ENCODE peak calls at places on chromosomes 2 and 18, in ten cellular contexts. One of them, this sample, is unnamed.

GRCh38 chr18:56748698-56749268 is 97.6 kb downstream of the WDR7 start:
- DNase-seq in AG09309: peak; percentile 11
- DNase-seq in CD4-positive, alpha-beta T cell: no peak
- DNase-seq in brain microvascular endothelial cell: peak; percentile 16
- DNase-seq in uterus: no peak
- DNase-seq in GM12865: peak; percentile 33
- DNase-seq in body of pancreas: no peak
- DNase-seq in cardiac muscle cell: peak; percentile 53
- DNase-seq in transverse colon: no peak
- DNase-seq in GM20000: peak; percentile 31
- DNase-seq in this sample: no peak

GRCh38 chr18:48829443-48830149 is 121.2 kb downstream of the SMAD7 start:
- DNase-seq in AG09309: no peak
- DNase-seq in CD4-positive, alpha-beta T cell: no peak
- DNase-seq in brain microvascular endothelial cell: no peak
- DNase-seq in uterus: peak; percentile 18
- DNase-seq in GM12865: no peak
- DNase-seq in body of pancreas: no peak
- DNase-seq in cardiac muscle cell: peak; percentile 56
- DNase-seq in transverse colon: no peak
- DNase-seq in GM20000: no peak
- DNase-seq in this sample: peak; percentile 39

GRCh38 chr2:15808221-15808574 is 132.2 kb upstream of the MYCN start:
- DNase-seq in AG09309: no peak
- DNase-seq in CD4-positive, alpha-beta T cell: no peak
- DNase-seq in brain microvascular endothelial cell: peak; percentile 39
- DNase-seq in uterus: no peak
- DNase-seq in GM12865: no peak
- DNase-seq in body of pancreas: no peak
- DNase-seq in cardiac muscle cell: no peak
- DNase-seq in transverse colon: no peak
- DNase-seq in GM20000: no peak
- DNase-seq in this sample: no peak

GRCh38 chr2:189506514-189506976 is 65.3 kb downstream of the WDR75 start:
- DNase-seq in AG09309: no peak
- DNase-seq in CD4-positive, alpha-beta T cell: no peak
- DNase-seq in brain microvascular endothelial cell: peak; percentile 57
- DNase-seq in uterus: no peak
- DNase-seq in GM12865: no peak
- DNase-seq in body of pancreas: no peak
- DNase-seq in cardiac muscle cell: peak; percentile 35
- DNase-seq in transverse colon: no peak
- DNase-seq in GM20000: no peak
- DNase-seq in this sample: no peak

GRCh38 chr18:79478484-79479113 is 82.9 kb downstream of the NFATC1 start:
- DNase-seq in AG09309: no peak
- DNase-seq in CD4-positive, alpha-beta T cell: no peak
- DNase-seq in brain microvascular endothelial cell: no peak
- DNase-seq in uterus: no peak
- DNase-seq in GM12865: no peak
- DNase-seq in body of pancreas: no peak
- DNase-seq in cardiac muscle cell: no peak
- DNase-seq in transverse colon: no peak
- DNase-seq in GM20000: no peak
- DNase-seq in this sample: no peak

GRCh38 chr2:20365249-20365817 is 14.7 kb upstream of the PUM2 start:
- DNase-seq in AG09309: no peak
- DNase-seq in CD4-positive, alpha-beta T cell: no peak
- DNase-seq in brain microvascular endothelial cell: peak; percentile 40
- DNase-seq in uterus: no peak
- DNase-seq in GM12865: peak; percentile 87
- DNase-seq in body of pancreas: no peak
- DNase-seq in cardiac muscle cell: no peak
- DNase-seq in transverse colon: no peak
- DNase-seq in GM20000: peak; percentile 73
- DNase-seq in this sample: no peak

GRCh38 chr18:60389314-60389713 is 16.7 kb upstream of the MC4R start:
- DNase-seq in AG09309: no peak
- DNase-seq in CD4-positive, alpha-beta T cell: no peak
- DNase-seq in brain microvascular endothelial cell: no peak
- DNase-seq in uterus: no peak
- DNase-seq in GM12865: no peak
- DNase-seq in body of pancreas: no peak
- DNase-seq in cardiac muscle cell: no peak
- DNase-seq in transverse colon: no peak
- DNase-seq in GM20000: no peak
- DNase-seq in this sample: no peak

GRCh38 chr18:31687529-31687928 is 3.1 kb upstream of the B4GALT6 start:
- DNase-seq in AG09309: no peak
- DNase-seq in CD4-positive, alpha-beta T cell: no peak
- DNase-seq in brain microvascular endothelial cell: no peak
- DNase-seq in uterus: no peak
- DNase-seq in GM12865: no peak
- DNase-seq in body of pancreas: no peak
- DNase-seq in cardiac muscle cell: no peak
- DNase-seq in transverse colon: no peak
- DNase-seq in GM20000: no peak
- DNase-seq in this sample: no peak

GRCh38 chr2:192828947-192829346 is 634.2 kb upstream of the TMEFF2 start:
- DNase-seq in AG09309: no peak
- DNase-seq in CD4-positive, alpha-beta T cell: no peak
- DNase-seq in brain microvascular endothelial cell: no peak
- DNase-seq in uterus: no peak
- DNase-seq in GM12865: no peak
- DNase-seq in body of pancreas: no peak
- DNase-seq in cardiac muscle cell: no peak
- DNase-seq in transverse colon: no peak
- DNase-seq in GM20000: no peak
- DNase-seq in this sample: no peak

GRCh38 chr2:157231476-157231875 is 26.0 kb upstream of the GALNT5 start:
- DNase-seq in AG09309: no peak
- DNase-seq in CD4-positive, alpha-beta T cell: no peak
- DNase-seq in brain microvascular endothelial cell: no peak
- DNase-seq in uterus: no peak
- DNase-seq in GM12865: no peak
- DNase-seq in body of pancreas: no peak
- DNase-seq in cardiac muscle cell: no peak
- DNase-seq in transverse colon: no peak
- DNase-seq in GM20000: no peak
- DNase-seq in this sample: no peak

GRCh38 chr2:120365236-120365793 is 19.4 kb downstream of the INHBB start:
- DNase-seq in AG09309: no peak
- DNase-seq in CD4-positive, alpha-beta T cell: no peak
- DNase-seq in brain microvascular endothelial cell: no peak
- DNase-seq in uterus: no peak
- DNase-seq in GM12865: no peak
- DNase-seq in body of pancreas: no peak
- DNase-seq in cardiac muscle cell: no peak
- DNase-seq in transverse colon: no peak
- DNase-seq in GM20000: no peak
- DNase-seq in this sample: no peak

GRCh38 chr2:172525601-172526000 is 30.3 kb upstream of the PDK1 start:
- DNase-seq in AG09309: no peak
- DNase-seq in CD4-positive, alpha-beta T cell: no peak
- DNase-seq in brain microvascular endothelial cell: no peak
- DNase-seq in uterus: no peak
- DNase-seq in GM12865: no peak
- DNase-seq in body of pancreas: no peak
- DNase-seq in cardiac muscle cell: no peak
- DNase-seq in transverse colon: no peak
- DNase-seq in GM20000: no peak
- DNase-seq in this sample: no peak

GRCh38 chr18:46264255-46264654 is 160.1 kb downstream of the HAUS1 start:
- DNase-seq in AG09309: no peak
- DNase-seq in CD4-positive, alpha-beta T cell: no peak
- DNase-seq in brain microvascular endothelial cell: no peak
- DNase-seq in uterus: no peak
- DNase-seq in GM12865: peak; percentile 53
- DNase-seq in body of pancreas: no peak
- DNase-seq in cardiac muscle cell: no peak
- DNase-seq in transverse colon: no peak
- DNase-seq in GM20000: no peak
- DNase-seq in this sample: no peak

GRCh38 chr2:72999729-73000725 is 71.5 kb downstream of the SFXN5 start:
- DNase-seq in AG09309: no peak
- DNase-seq in CD4-positive, alpha-beta T cell: no peak
- DNase-seq in brain microvascular endothelial cell: peak; percentile 11
- DNase-seq in uterus: peak; percentile 8
- DNase-seq in GM12865: no peak
- DNase-seq in body of pancreas: no peak
- DNase-seq in cardiac muscle cell: no peak
- DNase-seq in transverse colon: no peak
- DNase-seq in GM20000: no peak
- DNase-seq in this sample: peak; percentile 36

DNA sequence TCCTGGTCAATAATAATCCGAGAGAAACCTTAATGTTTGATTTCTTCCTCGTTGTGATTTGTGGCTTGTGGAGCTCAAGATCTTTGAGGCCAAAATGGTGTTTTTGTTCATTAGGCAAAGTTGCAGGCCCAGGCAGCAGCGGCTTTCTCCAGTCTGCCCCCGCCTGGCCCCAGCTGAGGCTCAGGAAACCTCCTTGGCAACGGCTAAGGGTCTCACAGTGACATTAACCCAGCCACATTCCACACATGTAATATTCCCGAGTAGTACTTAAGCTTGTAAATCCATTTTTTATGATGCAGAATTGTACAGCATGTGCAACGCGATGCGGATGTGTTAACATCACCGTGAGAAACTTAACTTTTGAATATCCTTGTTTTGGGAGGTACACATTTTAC is 200.1 kb downstream of the BCL11A start:
- DNase-seq in AG09309: no peak
- DNase-seq in CD4-positive, alpha-beta T cell: no peak
- DNase-seq in brain microvascular endothelial cell: no peak
- DNase-seq in uterus: no peak
- DNase-seq in GM12865: peak; percentile 60
- DNase-seq in body of pancreas: no peak
- DNase-seq in cardiac muscle cell: peak; percentile 45
- DNase-seq in transverse colon: peak; percentile 29
- DNase-seq in GM20000: no peak
- DNase-seq in this sample: no peak
- TF ChIP-seq CTCF in AG09309: no peak
- TF ChIP-seq CTCF in CD4-positive, alpha-beta T cell: no peak
- TF ChIP-seq CTCF in brain microvascular endothelial cell: no peak
- TF ChIP-seq CTCF in uterus: no peak
- TF ChIP-seq CTCF in GM12865: peak; percentile 8
- TF ChIP-seq CTCF in body of pancreas: no peak
- TF ChIP-seq CTCF in cardiac muscle cell: no peak
- TF ChIP-seq CTCF in transverse colon: no peak
- TF ChIP-seq CTCF in GM20000: no peak
- TF ChIP-seq CTCF in this sample: no peak

GRCh38 chr2:219388127-219388844 is 574 bp upstream of the DNPEP start:
- DNase-seq in AG09309: peak; percentile 82
- DNase-seq in CD4-positive, alpha-beta T cell: peak; percentile 99
- DNase-seq in brain microvascular endothelial cell: peak; percentile 92
- DNase-seq in uterus: peak; percentile 99
- DNase-seq in GM12865: peak; percentile 98
- DNase-seq in body of pancreas: peak; percentile 98
- DNase-seq in cardiac muscle cell: peak; percentile 98
- DNase-seq in transverse colon: peak; percentile 99
- DNase-seq in GM20000: peak; percentile 99
- DNase-seq in this sample: peak; percentile 98
- TF ChIP-seq CTCF in AG09309: peak; percentile 43
- TF ChIP-seq CTCF in CD4-positive, alpha-beta T cell: peak; percentile 65
- TF ChIP-seq CTCF in brain microvascular endothelial cell: peak; percentile 43
- TF ChIP-seq CTCF in uterus: peak; percentile 42
- TF ChIP-seq CTCF in GM12865: peak; percentile 51
- TF ChIP-seq CTCF in body of pancreas: peak; percentile 67
- TF ChIP-seq CTCF in cardiac muscle cell: peak; percentile 55
- TF ChIP-seq CTCF in transverse colon: peak; percentile 62
- TF ChIP-seq CTCF in GM20000: peak; percentile 47
- TF ChIP-seq CTCF in this sample: peak; percentile 33

GRCh38 chr2:101982630-101983029 is 9.1 kb upstream of the IL1R2 start:
- DNase-seq in AG09309: no peak
- DNase-seq in CD4-positive, alpha-beta T cell: no peak
- DNase-seq in brain microvascular endothelial cell: no peak
- DNase-seq in uterus: no peak
- DNase-seq in GM12865: no peak
- DNase-seq in body of pancreas: no peak
- DNase-seq in cardiac muscle cell: no peak
- DNase-seq in transverse colon: no peak
- DNase-seq in GM20000: no peak
- DNase-seq in this sample: no peak

GRCh38 chr2:101983486-101983885 is 8.3 kb upstream of the IL1R2 start:
- DNase-seq in AG09309: no peak
- DNase-seq in CD4-positive, alpha-beta T cell: no peak
- DNase-seq in brain microvascular endothelial cell: no peak
- DNase-seq in uterus: no peak
- DNase-seq in GM12865: no peak
- DNase-seq in body of pancreas: no peak
- DNase-seq in cardiac muscle cell: no peak
- DNase-seq in transverse colon: no peak
- DNase-seq in GM20000: no peak
- DNase-seq in this sample: no peak

GRCh38 chr2:101985101-101985792 is 6.5 kb upstream of the IL1R2 start:
- DNase-seq in AG09309: no peak
- DNase-seq in CD4-positive, alpha-beta T cell: no peak
- DNase-seq in brain microvascular endothelial cell: no peak
- DNase-seq in uterus: no peak
- DNase-seq in GM12865: no peak
- DNase-seq in body of pancreas: no peak
- DNase-seq in cardiac muscle cell: no peak
- DNase-seq in transverse colon: peak; percentile 69
- DNase-seq in GM20000: no peak
- DNase-seq in this sample: no peak

GRCh38 chr2:101984656-101985055 is 7.1 kb upstream of the IL1R2 start:
- DNase-seq in AG09309: no peak
- DNase-seq in CD4-positive, alpha-beta T cell: no peak
- DNase-seq in brain microvascular endothelial cell: no peak
- DNase-seq in uterus: no peak
- DNase-seq in GM12865: no peak
- DNase-seq in body of pancreas: no peak
- DNase-seq in cardiac muscle cell: no peak
- DNase-seq in transverse colon: no peak
- DNase-seq in GM20000: no peak
- DNase-seq in this sample: no peak

DNA sequence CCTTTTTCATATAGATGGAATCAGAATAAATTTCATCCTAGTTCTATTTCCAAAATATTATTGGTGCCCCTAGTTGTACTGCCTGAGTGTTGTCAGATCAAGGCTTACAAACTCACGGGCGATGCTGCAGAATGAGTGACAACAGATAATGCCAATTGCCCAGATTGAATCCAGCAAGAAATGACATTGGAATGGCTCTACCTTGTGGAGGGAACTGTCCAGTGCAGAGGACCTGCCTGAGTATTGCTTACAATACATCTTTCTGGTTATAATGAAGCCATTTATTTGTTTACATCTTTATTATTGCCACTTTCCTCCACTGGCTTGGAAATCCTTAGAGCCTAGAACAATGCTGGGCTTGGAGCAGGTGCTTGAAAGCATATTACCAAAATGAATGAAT is 7.8 kb upstream of the IL1R2 start:
- DNase-seq in AG09309: no peak
- DNase-seq in CD4-positive, alpha-beta T cell: no peak
- DNase-seq in brain microvascular endothelial cell: no peak
- DNase-seq in uterus: no peak
- DNase-seq in GM12865: no peak
- DNase-seq in body of pancreas: no peak
- DNase-seq in cardiac muscle cell: no peak
- DNase-seq in transverse colon: no peak
- DNase-seq in GM20000: no peak
- DNase-seq in this sample: no peak
- TF ChIP-seq CTCF in AG09309: peak; percentile 54
- TF ChIP-seq CTCF in CD4-positive, alpha-beta T cell: no peak
- TF ChIP-seq CTCF in brain microvascular endothelial cell: peak; percentile 67
- TF ChIP-seq CTCF in uterus: no peak
- TF ChIP-seq CTCF in GM12865: peak; percentile 9
- TF ChIP-seq CTCF in body of pancreas: no peak
- TF ChIP-seq CTCF in cardiac muscle cell: peak; percentile 45
- TF ChIP-seq CTCF in transverse colon: peak; percentile 50
- TF ChIP-seq CTCF in GM20000: no peak
- TF ChIP-seq CTCF in this sample: no peak

GRCh38 chr18:40293311-40293710 is 1661.7 kb upstream of the PIK3C3 start:
- DNase-seq in AG09309: no peak
- DNase-seq in CD4-positive, alpha-beta T cell: no peak
- DNase-seq in brain microvascular endothelial cell: no peak
- DNase-seq in uterus: no peak
- DNase-seq in GM12865: no peak
- DNase-seq in body of pancreas: no peak
- DNase-seq in cardiac muscle cell: peak; percentile 12
- DNase-seq in transverse colon: no peak
- DNase-seq in GM20000: no peak
- DNase-seq in this sample: no peak
- TF ChIP-seq CTCF in AG09309: no peak
- TF ChIP-seq CTCF in CD4-positive, alpha-beta T cell: no peak
- TF ChIP-seq CTCF in brain microvascular endothelial cell: peak; percentile 26
- TF ChIP-seq CTCF in uterus: no peak
- TF ChIP-seq CTCF in GM12865: no peak
- TF ChIP-seq CTCF in body of pancreas: no peak
- TF ChIP-seq CTCF in cardiac muscle cell: peak; percentile 27
- TF ChIP-seq CTCF in transverse colon: no peak
- TF ChIP-seq CTCF in GM20000: no peak
- TF ChIP-seq CTCF in this sample: no peak